ENCODE peak calls at places on chromosomes 12 and 14, in eight cellular contexts. One of them, this sample, is unnamed.

GRCh38 chr12:120534703-120535655 is 823 bp downstream of the RNF10 start:
- DNase-seq in left ventricle myocardium inferior: peak
- DNase-seq in CD8-positive, alpha-beta memory T cell: peak
- DNase-seq in heart right ventricle: peak
- DNase-seq in PC-9: peak
- DNase-seq in mesendoderm: peak
- DNase-seq in uterus: peak
- DNase-seq in A549: peak
- DNase-seq in this sample: peak

GRCh38 chr12:3247077-3247476 is 169.9 kb downstream of the TSPAN9 start:
- DNase-seq in left ventricle myocardium inferior: no peak
- DNase-seq in CD8-positive, alpha-beta memory T cell: no peak
- DNase-seq in heart right ventricle: no peak
- DNase-seq in PC-9: no peak
- DNase-seq in mesendoderm: no peak
- DNase-seq in uterus: no peak
- DNase-seq in A549: no peak
- DNase-seq in this sample: no peak

GRCh38 chr14:96710060-96710636 is 87.0 kb upstream of the VRK1 start:
- DNase-seq in left ventricle myocardium inferior: no peak
- DNase-seq in CD8-positive, alpha-beta memory T cell: no peak
- DNase-seq in heart right ventricle: no peak
- DNase-seq in PC-9: no peak
- DNase-seq in mesendoderm: no peak
- DNase-seq in uterus: no peak
- DNase-seq in A549: no peak
- DNase-seq in this sample: no peak

GRCh38 chr14:95339301-95339865 is 19.7 kb upstream of the CLMN start:
- DNase-seq in left ventricle myocardium inferior: no peak
- DNase-seq in CD8-positive, alpha-beta memory T cell: no peak
- DNase-seq in heart right ventricle: no peak
- DNase-seq in PC-9: no peak
- DNase-seq in mesendoderm: no peak
- DNase-seq in uterus: no peak
- DNase-seq in A549: no peak
- DNase-seq in this sample: no peak

GRCh38 chr14:94124582-94125377 is 4.6 kb downstream of the IFI27L2 start:
- DNase-seq in left ventricle myocardium inferior: no peak
- DNase-seq in CD8-positive, alpha-beta memory T cell: no peak
- DNase-seq in heart right ventricle: no peak
- DNase-seq in PC-9: no peak
- DNase-seq in mesendoderm: no peak
- DNase-seq in uterus: no peak
- DNase-seq in A549: no peak
- DNase-seq in this sample: no peak

GRCh38 chr14:23930742-23931141 is 22.8 kb upstream of the DHRS4 start:
- DNase-seq in left ventricle myocardium inferior: no peak
- DNase-seq in CD8-positive, alpha-beta memory T cell: no peak
- DNase-seq in heart right ventricle: no peak
- DNase-seq in PC-9: no peak
- DNase-seq in mesendoderm: no peak
- DNase-seq in uterus: peak
- DNase-seq in A549: no peak
- DNase-seq in this sample: no peak

GRCh38 chr12:109291531-109292341 is 17.3 kb downstream of the FOXN4 start:
- DNase-seq in left ventricle myocardium inferior: peak
- DNase-seq in CD8-positive, alpha-beta memory T cell: no peak
- DNase-seq in heart right ventricle: peak
- DNase-seq in PC-9: peak
- DNase-seq in mesendoderm: peak
- DNase-seq in uterus: no peak
- DNase-seq in A549: no peak
- DNase-seq in this sample: no peak

GRCh38 chr12:27468241-27468640 is 21.7 kb downstream of the SMCO2 start:
- DNase-seq in left ventricle myocardium inferior: no peak
- DNase-seq in CD8-positive, alpha-beta memory T cell: no peak
- DNase-seq in heart right ventricle: no peak
- DNase-seq in PC-9: no peak
- DNase-seq in mesendoderm: no peak
- DNase-seq in uterus: no peak
- DNase-seq in A549: no peak
- DNase-seq in this sample: no peak

GRCh38 chr14:70188608-70189540 is at the start of gene SLC8A3:
- DNase-seq in left ventricle myocardium inferior: no peak
- DNase-seq in CD8-positive, alpha-beta memory T cell: no peak
- DNase-seq in heart right ventricle: no peak
- DNase-seq in PC-9: no peak
- DNase-seq in mesendoderm: peak
- DNase-seq in uterus: no peak
- DNase-seq in A549: peak
- DNase-seq in this sample: no peak

GRCh38 chr14:98112211-98112780 is 1159.7 kb downstream of the BCL11B start:
- DNase-seq in left ventricle myocardium inferior: no peak
- DNase-seq in CD8-positive, alpha-beta memory T cell: no peak
- DNase-seq in heart right ventricle: no peak
- DNase-seq in PC-9: no peak
- DNase-seq in mesendoderm: no peak
- DNase-seq in uterus: no peak
- DNase-seq in A549: no peak
- DNase-seq in this sample: no peak

GRCh38 chr14:102545461-102546265 is 36.1 kb upstream of the ANKRD9 start:
- DNase-seq in left ventricle myocardium inferior: no peak
- DNase-seq in CD8-positive, alpha-beta memory T cell: no peak
- DNase-seq in heart right ventricle: no peak
- DNase-seq in PC-9: peak
- DNase-seq in mesendoderm: peak
- DNase-seq in uterus: no peak
- DNase-seq in A549: no peak
- DNase-seq in this sample: no peak

GRCh38 chr12:43921666-43922337 is 85.9 kb downstream of the TMEM117 start:
- DNase-seq in left ventricle myocardium inferior: no peak
- DNase-seq in CD8-positive, alpha-beta memory T cell: no peak
- DNase-seq in heart right ventricle: no peak
- DNase-seq in PC-9: no peak
- DNase-seq in mesendoderm: peak
- DNase-seq in uterus: no peak
- DNase-seq in A549: no peak
- DNase-seq in this sample: no peak

GRCh38 chr12:66960704-66961690 is 282.1 kb upstream of the GRIP1 start:
- DNase-seq in left ventricle myocardium inferior: no peak
- DNase-seq in CD8-positive, alpha-beta memory T cell: no peak
- DNase-seq in heart right ventricle: no peak
- DNase-seq in PC-9: peak
- DNase-seq in mesendoderm: peak
- DNase-seq in uterus: no peak
- DNase-seq in A549: no peak
- DNase-seq in this sample: no peak

GRCh38 chr12:102769323-102769916 is 147.6 kb downstream of the PAH start:
- DNase-seq in left ventricle myocardium inferior: peak
- DNase-seq in CD8-positive, alpha-beta memory T cell: no peak
- DNase-seq in heart right ventricle: peak
- DNase-seq in PC-9: peak
- DNase-seq in mesendoderm: peak
- DNase-seq in uterus: peak
- DNase-seq in A549: peak
- DNase-seq in this sample: peak

GRCh38 chr12:121799175-121799841 is 4.5 kb upstream of the SETD1B start:
- DNase-seq in left ventricle myocardium inferior: peak
- DNase-seq in CD8-positive, alpha-beta memory T cell: no peak
- DNase-seq in heart right ventricle: peak
- DNase-seq in PC-9: no peak
- DNase-seq in mesendoderm: peak
- DNase-seq in uterus: peak
- DNase-seq in A549: peak
- DNase-seq in this sample: peak

DNA sequence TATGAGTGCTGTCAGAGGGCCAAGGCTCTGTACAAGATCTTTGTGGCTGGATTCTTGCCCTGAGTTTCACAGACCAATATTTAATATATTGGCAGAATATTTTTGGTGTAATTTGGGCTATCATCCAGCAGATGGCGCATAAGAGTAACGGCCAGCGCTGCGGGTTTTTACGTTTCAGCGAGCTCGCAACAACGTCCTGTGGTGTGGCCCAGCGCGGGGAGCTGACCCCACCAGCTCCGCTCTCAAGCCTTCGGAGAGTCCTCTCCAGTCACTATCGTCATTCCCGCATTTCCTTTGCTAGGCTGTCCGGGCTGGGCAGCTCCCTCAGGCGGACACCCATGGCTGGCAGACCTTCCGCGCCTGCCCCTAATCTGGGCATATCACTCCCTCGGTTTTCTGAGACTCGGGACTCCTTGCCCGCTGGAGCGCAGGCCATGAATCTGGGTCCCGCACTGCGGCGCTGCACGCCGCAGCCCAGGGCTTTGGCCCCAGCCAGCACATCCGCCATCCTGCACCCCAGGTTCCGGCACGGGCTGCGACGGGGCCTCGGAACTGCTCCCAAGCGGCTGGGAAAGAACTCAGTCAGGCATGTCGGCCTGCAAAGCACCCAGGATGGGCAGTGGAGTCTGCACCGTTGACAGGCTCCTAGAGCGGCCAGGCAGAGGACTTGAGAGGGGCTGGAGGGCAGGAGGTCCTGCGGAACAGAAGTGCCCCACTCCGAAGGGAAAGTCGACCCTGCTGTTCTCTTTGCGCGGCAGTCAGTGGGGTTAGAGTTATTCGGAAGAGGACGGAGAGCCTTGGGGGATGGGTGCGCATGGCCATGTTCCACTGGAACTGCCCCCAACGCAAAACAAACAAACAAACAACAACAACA is 18.4 kb downstream of the OLR1 start:
- DNase-seq in left ventricle myocardium inferior: peak
- DNase-seq in CD8-positive, alpha-beta memory T cell: peak
- DNase-seq in heart right ventricle: peak
- DNase-seq in PC-9: peak
- DNase-seq in mesendoderm: peak
- DNase-seq in uterus: peak
- DNase-seq in A549: peak
- DNase-seq in this sample: no peak
- H3K27ac ChIP-seq in left ventricle myocardium inferior: peak
- H3K27ac ChIP-seq in CD8-positive, alpha-beta memory T cell: peak
- H3K27ac ChIP-seq in heart right ventricle: no peak
- H3K27ac ChIP-seq in PC-9: no peak
- H3K27ac ChIP-seq in mesendoderm: no peak
- H3K27ac ChIP-seq in uterus: peak
- H3K27ac ChIP-seq in A549: peak
- H3K27ac ChIP-seq in this sample: no peak

GRCh38 chr12:12954361-12954760 is 2.4 kb upstream of the GPRC5D start:
- DNase-seq in left ventricle myocardium inferior: no peak
- DNase-seq in CD8-positive, alpha-beta memory T cell: no peak
- DNase-seq in heart right ventricle: no peak
- DNase-seq in PC-9: no peak
- DNase-seq in mesendoderm: peak
- DNase-seq in uterus: no peak
- DNase-seq in A549: no peak
- DNase-seq in this sample: no peak

GRCh38 chr12:12951504-12951903 is 466 bp downstream of the GPRC5D start:
- DNase-seq in left ventricle myocardium inferior: no peak
- DNase-seq in CD8-positive, alpha-beta memory T cell: no peak
- DNase-seq in heart right ventricle: no peak
- DNase-seq in PC-9: no peak
- DNase-seq in mesendoderm: no peak
- DNase-seq in uterus: no peak
- DNase-seq in A549: no peak
- DNase-seq in this sample: no peak

GRCh38 chr12:12947902-12948301 is 4.1 kb downstream of the GPRC5D start:
- DNase-seq in left ventricle myocardium inferior: no peak
- DNase-seq in CD8-positive, alpha-beta memory T cell: no peak
- DNase-seq in heart right ventricle: no peak
- DNase-seq in PC-9: no peak
- DNase-seq in mesendoderm: no peak
- DNase-seq in uterus: no peak
- DNase-seq in A549: no peak
- DNase-seq in this sample: no peak

GRCh38 chr12:12954878-12955625 is 3.1 kb upstream of the GPRC5D start:
- DNase-seq in left ventricle myocardium inferior: no peak
- DNase-seq in CD8-positive, alpha-beta memory T cell: no peak
- DNase-seq in heart right ventricle: no peak
- DNase-seq in PC-9: no peak
- DNase-seq in mesendoderm: no peak
- DNase-seq in uterus: no peak
- DNase-seq in A549: no peak
- DNase-seq in this sample: no peak

DNA sequence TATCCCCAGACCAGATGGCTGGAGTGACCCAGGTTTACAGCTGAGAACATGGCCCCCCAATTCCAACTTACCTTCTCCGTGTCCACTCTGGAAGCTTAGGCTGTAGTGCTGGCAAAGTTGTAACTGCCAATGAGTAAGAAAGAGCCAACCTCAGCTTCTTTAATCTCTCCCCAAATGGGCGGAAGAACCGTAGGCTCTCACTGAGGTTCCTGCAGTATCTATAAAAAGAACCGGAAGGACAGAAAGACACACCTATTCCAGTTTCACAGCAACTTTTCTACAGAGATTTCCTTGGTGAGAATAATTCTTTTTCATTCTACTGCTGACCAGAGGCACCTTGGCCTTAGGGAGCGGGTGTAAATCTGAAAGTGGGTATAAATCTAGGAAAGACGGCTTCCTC is at the start of gene GPRC5D:
- DNase-seq in left ventricle myocardium inferior: no peak
- DNase-seq in CD8-positive, alpha-beta memory T cell: no peak
- DNase-seq in heart right ventricle: no peak
- DNase-seq in PC-9: no peak
- DNase-seq in mesendoderm: no peak
- DNase-seq in uterus: no peak
- DNase-seq in A549: no peak
- DNase-seq in this sample: no peak
- H3K27ac ChIP-seq in left ventricle myocardium inferior: no peak
- H3K27ac ChIP-seq in CD8-positive, alpha-beta memory T cell: no peak
- H3K27ac ChIP-seq in heart right ventricle: no peak
- H3K27ac ChIP-seq in PC-9: no peak
- H3K27ac ChIP-seq in mesendoderm: no peak
- H3K27ac ChIP-seq in uterus: no peak
- H3K27ac ChIP-seq in A549: no peak
- H3K27ac ChIP-seq in this sample: no peak

GRCh38 chr12:51846911-51847829 is 1.3 kb downstream of the FIGNL2 start:
- DNase-seq in left ventricle myocardium inferior: peak
- DNase-seq in CD8-positive, alpha-beta memory T cell: peak
- DNase-seq in heart right ventricle: peak
- DNase-seq in PC-9: no peak
- DNase-seq in mesendoderm: peak
- DNase-seq in uterus: peak
- DNase-seq in A549: peak
- DNase-seq in this sample: no peak
- H3K27ac ChIP-seq in left ventricle myocardium inferior: peak
- H3K27ac ChIP-seq in CD8-positive, alpha-beta memory T cell: no peak
- H3K27ac ChIP-seq in heart right ventricle: peak
- H3K27ac ChIP-seq in PC-9: no peak
- H3K27ac ChIP-seq in mesendoderm: no peak
- H3K27ac ChIP-seq in uterus: peak
- H3K27ac ChIP-seq in A549: peak
- H3K27ac ChIP-seq in this sample: no peak

DNA sequence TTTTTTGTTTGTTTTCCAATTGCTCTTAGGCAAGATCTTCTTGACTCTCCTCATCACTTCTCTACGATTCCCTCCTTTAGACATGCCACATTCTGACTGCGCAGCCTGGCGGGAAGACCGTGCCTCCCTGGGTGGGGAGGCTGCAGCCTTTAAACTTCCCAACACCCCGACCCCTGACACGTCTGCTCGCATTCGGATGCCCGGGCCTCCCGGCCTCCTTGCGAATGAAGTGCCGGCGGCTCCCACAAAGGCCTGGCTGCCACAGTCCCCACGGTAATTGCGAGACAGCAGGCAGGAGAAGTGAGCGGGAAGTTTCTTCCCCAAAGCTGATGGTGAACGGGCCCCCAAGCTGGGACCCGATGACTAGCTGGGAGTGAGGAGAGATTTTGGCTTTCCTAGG is 98.8 kb upstream of the EVL start:
- DNase-seq in left ventricle myocardium inferior: no peak
- DNase-seq in CD8-positive, alpha-beta memory T cell: no peak
- DNase-seq in heart right ventricle: no peak
- DNase-seq in PC-9: no peak
- DNase-seq in mesendoderm: no peak
- DNase-seq in uterus: no peak
- DNase-seq in A549: no peak
- DNase-seq in this sample: no peak
- H3K27ac ChIP-seq in left ventricle myocardium inferior: no peak
- H3K27ac ChIP-seq in CD8-positive, alpha-beta memory T cell: no peak
- H3K27ac ChIP-seq in heart right ventricle: no peak
- H3K27ac ChIP-seq in PC-9: no peak
- H3K27ac ChIP-seq in mesendoderm: no peak
- H3K27ac ChIP-seq in uterus: peak
- H3K27ac ChIP-seq in A549: no peak
- H3K27ac ChIP-seq in this sample: no peak

This sample was measured in epithelial cell of prostate.